ENCODE peak calls at places on chromosomes 11 and 22, in seven cellular contexts. P is stimulated activated CD4-positive, alpha-beta T cell treated with anti-CD3 and anti-CD28 coated beads, Interleukin-1b, Interleukin-23, amount 100 ng/mL, for 1 hour; J is NCI-H510A treated with DMSO at 0.1 percent for 48 hours; Y is EL; N is NCI-H1105; L is H7; A is fibroblast of gingiva. D is an unnamed sample.

GRCh38 chr22:45502215-45503070 is at the start of gene FBLN1:
- DNase-seq in P (no peak), J (peak), Y (peak), N (peak), L (peak), A (peak), D (no peak)

GRCh38 chr22:27667121-27667843 is 134.3 kb downstream of the MN1 start:
- DNase-seq in P (no peak), J (no peak), Y (no peak), N (no peak), L (peak), A (no peak), D (no peak)

GRCh38 chr11:104534268-104534667 is 364.0 kb downstream of the CASP12 start:
- DNase-seq in P (no peak), J (no peak), Y (peak), N (no peak), L (peak), A (peak), D (no peak)

GRCh38 chr22:25602924-25603323 is 38.4 kb downstream of the GRK3 start:
- DNase-seq in P (no peak), J (no peak), Y (no peak), N (no peak), L (no peak), A (no peak), D (no peak)

GRCh38 chr11:3036419-3036818 is 20.8 kb downstream of the CARS1 start:
- DNase-seq in P (no peak), J (no peak), Y (no peak), N (no peak), L (no peak), A (no peak), D (no peak)

GRCh38 chr22:18954333-18954732 is 18.2 kb upstream of the PRODH start:
- DNase-seq in P (peak), J (no peak), Y (peak), N (peak), L (peak), A (peak), D (peak)

GRCh38 chr11:109898592-109898991 is 194.6 kb upstream of the ZC3H12C start:
- DNase-seq in P (no peak), J (no peak), Y (no peak), N (no peak), L (no peak), A (no peak), D (no peak)

GRCh38 chr11:65719887-65720236 is 736 bp downstream of the RNASEH2C start:
- DNase-seq in P (no peak), J (no peak), Y (peak), N (no peak), L (peak), A (peak), D (no peak)

GRCh38 chr11:10122337-10123197 is 171.5 kb downstream of the SBF2 start:
- DNase-seq in P (no peak), J (no peak), Y (peak), N (no peak), L (peak), A (no peak), D (no peak)

GRCh38 chr22:19121631-19122142 is 525 bp downstream of the DGCR2 start:
- DNase-seq in P (no peak), J (no peak), Y (peak), N (peak), L (peak), A (peak), D (peak)

GRCh38 chr11:129933262-129933661 is 37.9 kb upstream of the NFRKB start:
- DNase-seq in P (no peak), J (no peak), Y (no peak), N (no peak), L (no peak), A (no peak), D (no peak)

GRCh38 chr11:15987044-15987443 is 369.3 kb downstream of the SOX6 start:
- DNase-seq in P (no peak), J (peak), Y (no peak), N (no peak), L (no peak), A (peak), D (no peak)

GRCh38 chr22:37194750-37195149 is 6.7 kb upstream of the C1QTNF6 start:
- DNase-seq in P (no peak), J (no peak), Y (no peak), N (no peak), L (no peak), A (no peak), D (no peak)

GRCh38 chr11:78196661-78197091 is 8.0 kb downstream of the USP35 start:
- DNase-seq in P (no peak), J (no peak), Y (no peak), N (no peak), L (peak), A (no peak), D (no peak)

GRCh38 chr22:17580461-17581031 is 17.2 kb downstream of the SLC25A18 start:
- DNase-seq in P (no peak), J (no peak), Y (no peak), N (no peak), L (peak), A (no peak), D (no peak)

D was measured in stimulated activated naive CD4-positive, alpha-beta T cell.